ENCODE peak calls at places on chromosomes 4 and X, in six cellular contexts. One of them, this sample, is unnamed.

GRCh38 chrX:119686087-119686639 is 6.8 kb downstream of the SEPTIN6 start:
- DNase-seq in heart right ventricle: no peak
- DNase-seq in OCI-LY7: peak; percentile 84
- DNase-seq in testis: no peak
- DNase-seq in psoas muscle: no peak
- DNase-seq in HepG2: no peak
- DNase-seq in this sample: no peak

GRCh38 chr4:85783483-85783882 is 308.5 kb downstream of the ARHGAP24 start:
- DNase-seq in OCI-LY7: peak; percentile 27
- DNase-seq in heart right ventricle: no peak
- DNase-seq in psoas muscle: no peak
- DNase-seq in HepG2: no peak
- DNase-seq in testis: no peak
- DNase-seq in this sample: no peak

GRCh38 chr4:21514022-21514421 is 434.6 kb downstream of the KCNIP4 start:
- DNase-seq in testis: no peak
- DNase-seq in OCI-LY7: no peak
- DNase-seq in heart right ventricle: no peak
- DNase-seq in psoas muscle: no peak
- DNase-seq in HepG2: no peak
- DNase-seq in this sample: no peak

GRCh38 chrX:38660395-38661179 is 99.2 kb downstream of the TSPAN7 start:
- DNase-seq in heart right ventricle: no peak
- DNase-seq in testis: no peak
- DNase-seq in OCI-LY7: no peak
- DNase-seq in psoas muscle: no peak
- DNase-seq in HepG2: peak; percentile 12
- DNase-seq in this sample: no peak

GRCh38 chr4:131499139-131499873 is 1649.8 kb upstream of the PCDH10 start:
- DNase-seq in psoas muscle: no peak
- DNase-seq in testis: no peak
- DNase-seq in OCI-LY7: no peak
- DNase-seq in HepG2: no peak
- DNase-seq in heart right ventricle: no peak
- DNase-seq in this sample: no peak

GRCh38 chrX:455673-456072 is 69.0 kb upstream of the PPP2R3B start:
- DNase-seq in testis: no peak
- DNase-seq in heart right ventricle: no peak
- DNase-seq in OCI-LY7: no peak
- DNase-seq in HepG2: no peak
- DNase-seq in psoas muscle: no peak
- DNase-seq in this sample: no peak

GRCh38 chrX:830532-830931 is 199.9 kb downstream of the SHOX start:
- DNase-seq in psoas muscle: no peak
- DNase-seq in HepG2: no peak
- DNase-seq in testis: no peak
- DNase-seq in heart right ventricle: no peak
- DNase-seq in OCI-LY7: no peak
- DNase-seq in this sample: no peak

GRCh38 chr4:23981328-23981727 is 91.5 kb upstream of the PPARGC1A start:
- DNase-seq in OCI-LY7: no peak
- DNase-seq in testis: no peak
- DNase-seq in psoas muscle: no peak
- DNase-seq in HepG2: no peak
- DNase-seq in heart right ventricle: no peak
- DNase-seq in this sample: no peak

GRCh38 chrX:13721371-13721770 is 13.0 kb downstream of the TRAPPC2 start:
- DNase-seq in OCI-LY7: no peak
- DNase-seq in psoas muscle: no peak
- DNase-seq in testis: no peak
- DNase-seq in HepG2: no peak
- DNase-seq in heart right ventricle: no peak
- DNase-seq in this sample: no peak

GRCh38 chr4:7647932-7648812 is 213.4 kb upstream of the PSAPL1 start:
- DNase-seq in heart right ventricle: no peak
- DNase-seq in HepG2: peak; percentile 76
- DNase-seq in testis: no peak
- DNase-seq in OCI-LY7: no peak
- DNase-seq in psoas muscle: peak; percentile 43
- DNase-seq in this sample: no peak

GRCh38 chr4:37678624-37679023 is 7.6 kb downstream of the RELL1 start:
- DNase-seq in psoas muscle: no peak
- DNase-seq in heart right ventricle: no peak
- DNase-seq in OCI-LY7: no peak
- DNase-seq in HepG2: no peak
- DNase-seq in testis: no peak
- DNase-seq in this sample: no peak

GRCh38 chr4:4919926-4920325 is 60.5 kb downstream of the MSX1 start:
- DNase-seq in HepG2: no peak
- DNase-seq in testis: no peak
- DNase-seq in psoas muscle: peak; percentile 71
- DNase-seq in OCI-LY7: no peak
- DNase-seq in heart right ventricle: no peak
- DNase-seq in this sample: peak; percentile 21

GRCh38 chrX:24643116-24643515 is 4.0 kb downstream of the PCYT1B start:
- DNase-seq in psoas muscle: no peak
- DNase-seq in testis: no peak
- DNase-seq in HepG2: no peak
- DNase-seq in OCI-LY7: no peak
- DNase-seq in heart right ventricle: no peak
- DNase-seq in this sample: no peak

GRCh38 chr4:19924761-19925160 is 326.9 kb upstream of the SLIT2 start:
- DNase-seq in OCI-LY7: no peak
- DNase-seq in heart right ventricle: no peak
- DNase-seq in testis: no peak
- DNase-seq in psoas muscle: no peak
- DNase-seq in HepG2: no peak
- DNase-seq in this sample: no peak

GRCh38 chrX:1450381-1451161 is 2.1 kb downstream of the ASMTL start:
- DNase-seq in psoas muscle: no peak
- DNase-seq in OCI-LY7: no peak
- DNase-seq in testis: peak; percentile 11
- DNase-seq in heart right ventricle: no peak
- DNase-seq in HepG2: no peak
- DNase-seq in this sample: no peak

GRCh38 chrX:13694359-13694758 is 5.4 kb downstream of the RAB9A start:
- DNase-seq in psoas muscle: no peak
- DNase-seq in OCI-LY7: no peak
- DNase-seq in testis: no peak
- DNase-seq in HepG2: no peak
- DNase-seq in heart right ventricle: no peak
- DNase-seq in this sample: no peak

GRCh38 chr4:185793716-185794115 is 18.3 kb downstream of the SORBS2 start:
- DNase-seq in OCI-LY7: no peak
- DNase-seq in testis: no peak
- DNase-seq in heart right ventricle: peak; percentile 41
- DNase-seq in HepG2: no peak
- DNase-seq in psoas muscle: no peak
- DNase-seq in this sample: no peak

GRCh38 chr4:5206391-5206790 is 155.1 kb downstream of the STK32B start:
- DNase-seq in HepG2: no peak
- DNase-seq in testis: no peak
- DNase-seq in OCI-LY7: no peak
- DNase-seq in heart right ventricle: peak; percentile 16
- DNase-seq in psoas muscle: peak; percentile 62
- DNase-seq in this sample: peak; percentile 21

GRCh38 chr4:188399834-188400233 is 260.6 kb downstream of the TRIML1 start:
- DNase-seq in OCI-LY7: no peak
- DNase-seq in testis: no peak
- DNase-seq in heart right ventricle: no peak
- DNase-seq in HepG2: no peak
- DNase-seq in psoas muscle: no peak
- DNase-seq in this sample: no peak

GRCh38 chr4:148355442-148356123 is 86.6 kb downstream of the NR3C2 start:
- DNase-seq in HepG2: no peak
- DNase-seq in psoas muscle: no peak
- DNase-seq in OCI-LY7: no peak
- DNase-seq in testis: no peak
- DNase-seq in heart right ventricle: no peak
- DNase-seq in this sample: no peak

GRCh38 chr4:109332926-109333464 is 30.5 kb upstream of the COL25A1 start:
- DNase-seq in HepG2: no peak
- DNase-seq in testis: no peak
- DNase-seq in OCI-LY7: peak; percentile 7
- DNase-seq in heart right ventricle: no peak
- DNase-seq in psoas muscle: no peak
- DNase-seq in this sample: no peak

GRCh38 chr4:15786743-15787142 is 8.6 kb downstream of the CD38 start:
- DNase-seq in testis: no peak
- DNase-seq in OCI-LY7: no peak
- DNase-seq in HepG2: no peak
- DNase-seq in heart right ventricle: no peak
- DNase-seq in psoas muscle: no peak
- DNase-seq in this sample: no peak

GRCh38 chr4:183798249-183798920 is 106.7 kb upstream of the STOX2 start:
- DNase-seq in OCI-LY7: no peak
- DNase-seq in psoas muscle: no peak
- DNase-seq in heart right ventricle: no peak
- DNase-seq in testis: peak; percentile 33
- DNase-seq in HepG2: no peak
- DNase-seq in this sample: no peak

GRCh38 chr4:76214269-76214628 is 625 bp upstream of the SCARB2 start:
- DNase-seq in testis: no peak
- DNase-seq in HepG2: no peak
- DNase-seq in psoas muscle: no peak
- DNase-seq in OCI-LY7: no peak
- DNase-seq in heart right ventricle: no peak
- DNase-seq in this sample: no peak
- H3K4me1 ChIP-seq in testis: peaks cover 25% of the 10 kb centered on the region
- H3K4me1 ChIP-seq in HepG2: peaks cover 70% of the 10 kb centered on the region
- H3K4me1 ChIP-seq in psoas muscle: peaks cover 71% of the 10 kb centered on the region
- H3K4me1 ChIP-seq in OCI-LY7: no peaks in the 10 kb centered on the region
- H3K4me1 ChIP-seq in heart right ventricle: peaks cover 48% of the 10 kb centered on the region
- H3K4me1 ChIP-seq in this sample: no peaks in the 10 kb centered on the region

GRCh38 chrX:31547816-31548215 is 476.0 kb upstream of the FTHL17 start:
- DNase-seq in psoas muscle: no peak
- DNase-seq in OCI-LY7: no peak
- DNase-seq in heart right ventricle: no peak
- DNase-seq in HepG2: no peak
- DNase-seq in testis: no peak
- DNase-seq in this sample: no peak

GRCh38 chrX:31547416-31547815 is 475.6 kb upstream of the FTHL17 start:
- DNase-seq in testis: no peak
- DNase-seq in OCI-LY7: no peak
- DNase-seq in psoas muscle: no peak
- DNase-seq in heart right ventricle: no peak
- DNase-seq in HepG2: no peak
- DNase-seq in this sample: no peak

GRCh38 chrX:31543565-31544125 is 471.8 kb upstream of the FTHL17 start:
- DNase-seq in OCI-LY7: no peak
- DNase-seq in HepG2: no peak
- DNase-seq in testis: no peak
- DNase-seq in psoas muscle: no peak
- DNase-seq in heart right ventricle: no peak
- DNase-seq in this sample: no peak

GRCh38 chrX:31545726-31546125 is 473.9 kb upstream of the FTHL17 start:
- DNase-seq in heart right ventricle: no peak
- DNase-seq in testis: no peak
- DNase-seq in HepG2: no peak
- DNase-seq in psoas muscle: no peak
- DNase-seq in OCI-LY7: no peak
- DNase-seq in this sample: no peak

GRCh38 chrX:31546130-31546529 is 474.3 kb upstream of the FTHL17 start:
- DNase-seq in psoas muscle: no peak
- DNase-seq in OCI-LY7: no peak
- DNase-seq in testis: no peak
- DNase-seq in heart right ventricle: no peak
- DNase-seq in HepG2: no peak
- DNase-seq in this sample: no peak
- H3K4me3 ChIP-seq in psoas muscle: no peak overlapping the region
- H3K4me3 ChIP-seq in OCI-LY7: no peak overlapping the region
- H3K4me3 ChIP-seq in testis: no peak overlapping the region
- H3K4me3 ChIP-seq in heart right ventricle: no peak overlapping the region
- H3K4me3 ChIP-seq in HepG2: no peak overlapping the region
- H3K4me3 ChIP-seq in this sample: no peak overlapping the region

DNA sequence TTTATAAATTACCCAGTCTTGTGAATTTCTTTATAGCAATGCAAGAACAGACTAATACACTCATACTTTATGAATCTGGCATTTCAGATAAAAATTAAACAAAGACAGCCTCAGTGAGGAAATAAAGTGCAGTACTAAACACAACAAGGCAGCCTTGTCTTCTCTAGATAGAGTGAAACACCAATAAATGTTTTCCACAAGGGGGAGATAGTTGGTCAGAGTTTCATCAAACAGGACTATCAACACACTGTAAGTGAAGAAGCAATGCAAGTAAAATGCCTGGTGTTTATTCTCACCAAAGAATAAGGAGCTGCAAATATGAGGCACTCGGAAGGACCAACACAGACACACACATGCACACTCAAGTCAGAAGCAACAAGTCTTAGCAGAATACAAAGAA is 62.8 kb downstream of the FAM9B start:
- DNase-seq in psoas muscle: no peak
- DNase-seq in HepG2: peak; percentile 39
- DNase-seq in OCI-LY7: peak; percentile 22
- DNase-seq in heart right ventricle: no peak
- DNase-seq in testis: no peak
- DNase-seq in this sample: no peak
- TF ChIP-seq CTCF in psoas muscle: peak; percentile 41
- TF ChIP-seq CTCF in HepG2: peak; percentile 56
- TF ChIP-seq CTCF in OCI-LY7: peak; percentile 53
- TF ChIP-seq CTCF in heart right ventricle: peak; percentile 49
- TF ChIP-seq CTCF in testis: no peak
- TF ChIP-seq CTCF in this sample: no peak

DNA sequence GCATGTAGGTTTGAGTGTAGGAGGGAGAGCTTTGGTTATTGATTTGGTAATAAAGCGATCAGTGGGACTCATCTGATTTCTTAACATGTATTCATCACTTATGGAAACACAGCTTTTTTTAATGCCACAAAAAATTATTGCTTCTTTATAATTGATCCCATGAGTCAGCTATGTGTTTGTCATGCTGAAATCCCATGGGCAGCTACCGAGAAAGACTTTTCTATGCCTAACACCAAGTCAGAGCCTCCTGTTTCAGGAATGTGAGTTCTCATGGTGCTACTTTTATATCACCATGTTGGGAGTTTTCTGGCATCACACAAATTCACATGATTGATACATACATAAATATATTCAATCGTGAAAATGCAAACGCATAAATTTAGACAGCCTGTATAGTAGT is 165.7 kb downstream of the RAPGEF2 start:
- DNase-seq in testis: no peak
- DNase-seq in heart right ventricle: no peak
- DNase-seq in HepG2: no peak
- DNase-seq in psoas muscle: no peak
- DNase-seq in OCI-LY7: no peak
- DNase-seq in this sample: no peak
- H3K4me1 ChIP-seq in testis: peaks cover 7% of the 10 kb centered on the region
- H3K4me1 ChIP-seq in heart right ventricle: peaks cover 90% of the 10 kb centered on the region
- H3K4me1 ChIP-seq in HepG2: peaks cover 18% of the 10 kb centered on the region
- H3K4me1 ChIP-seq in psoas muscle: peaks cover 63% of the 10 kb centered on the region
- H3K4me1 ChIP-seq in OCI-LY7: no peaks in the 10 kb centered on the region
- H3K4me1 ChIP-seq in this sample: peaks cover 33% of the 10 kb centered on the region

GRCh38 chr4:77728420-77728819 is 90.7 kb downstream of the CNOT6L start:
- DNase-seq in psoas muscle: no peak
- DNase-seq in OCI-LY7: no peak
- DNase-seq in testis: no peak
- DNase-seq in HepG2: no peak
- DNase-seq in heart right ventricle: no peak
- DNase-seq in this sample: no peak
- H3K4me3 ChIP-seq in psoas muscle: no peak overlapping the region
- H3K4me3 ChIP-seq in OCI-LY7: no peak overlapping the region
- H3K4me3 ChIP-seq in testis: no peak overlapping the region
- H3K4me3 ChIP-seq in HepG2: no peak overlapping the region
- H3K4me3 ChIP-seq in heart right ventricle: no peak overlapping the region
- H3K4me3 ChIP-seq in this sample: no peak overlapping the region